ENCODE peak calls at places on chromosome 2, in six cellular contexts. G is activated T-helper 1 cell treated with Interleukin-2 at 50 U/mL for 16 hours, W is dorsolateral prefrontal cortex, U is lower lobe of right lung, P is pancreas, A is mucosa of gallbladder. I is an unnamed sample.

GRCh38 chr2:29834624-29835023 is 86.8 kb downstream of the ALK start:
- DNase-seq in P (no peak), A (no peak), G (no peak), W (no peak), U (no peak), I (no peak)

GRCh38 chr2:102753563-102754159 is 8.2 kb upstream of the TMEM182 start:
- DNase-seq in P (no peak), G (no peak), U (no peak), A (no peak), W (no peak), I (peak)

GRCh38 chr2:168997794-168998193 is 33.3 kb downstream of the ABCB11 start:
- DNase-seq in A (no peak), W (no peak), G (no peak), P (no peak), U (no peak), I (peak)

GRCh38 chr2:88739985-88740600 is 48.6 kb downstream of the RPIA start:
- DNase-seq in G (peak), P (peak), A (peak), U (peak), W (no peak), I (peak)

GRCh38 chr2:240421396-240421795 is 14.1 kb upstream of the GPC1 start:
- DNase-seq in P (peak), G (no peak), A (no peak), W (no peak), U (no peak), I (no peak)

GRCh38 chr2:74501335-74502071 is 2.1 kb upstream of the LBX2 start:
- DNase-seq in P (no peak), U (peak), A (no peak), W (no peak), G (no peak), I (no peak)

GRCh38 chr2:42812899-42813479 is 20.6 kb upstream of the HAAO start:
- DNase-seq in P (no peak), G (no peak), W (no peak), U (no peak), A (no peak), I (peak)

GRCh38 chr2:179677148-179677688 is 184.2 kb downstream of the ZNF385B start:
- DNase-seq in G (no peak), P (no peak), W (no peak), U (no peak), A (no peak), I (peak)

GRCh38 chr2:112229365-112229764 is 25.5 kb downstream of the ZC3H8 start:
- DNase-seq in A (no peak), U (no peak), P (peak), G (no peak), W (no peak), I (no peak)

GRCh38 chr2:63186331-63186730 is 135.7 kb downstream of the OTX1 start:
- DNase-seq in A (no peak), P (no peak), U (no peak), G (no peak), W (no peak), I (no peak)

GRCh38 chr2:104919127-104919526 is 65.2 kb downstream of the POU3F3 start:
- DNase-seq in G (no peak), A (peak), P (no peak), W (no peak), U (no peak), I (no peak)

GRCh38 chr2:71422786-71423185 is 30.6 kb upstream of the DYSF start:
- DNase-seq in A (no peak), G (no peak), W (no peak), P (no peak), U (no peak), I (no peak)